ENCODE peak calls at places on chromosomes 3 and 15, in seven cellular contexts. B is GM23338, F is GM12878, O is HCT116, R is HepG2, C is SK-N-SH, H is K562. L is an unnamed sample.
A peak's percentile ranks its signal among the peaks of the same experiment; 100 is the strongest.

GRCh38 chr3:55746808-55747413 is 259.8 kb upstream of the WNT5A start:
- DNase-seq in B (no peak), H (no peak), O (no peak), R (no peak), C (peak; percentile 15), F (no peak), L (no peak)

GRCh38 chr3:24765399-24765798 is 270.7 kb upstream of the THRB start:
- DNase-seq in H (no peak), C (no peak), B (no peak), O (no peak), F (no peak), R (no peak), L (no peak)

GRCh38 chr3:19147905-19148767 is at the start of gene KCNH8:
- DNase-seq in H (peak; percentile 19), R (no peak), O (no peak), C (peak; percentile 81), F (no peak), B (peak; percentile 80), L (no peak)

GRCh38 chr15:25689592-25689991 is 173.5 kb downstream of the ATP10A start:
- DNase-seq in O (no peak), R (no peak), H (no peak), B (peak; percentile 64), C (no peak), F (no peak), L (no peak)

GRCh38 chr3:162147996-162148395 is 651.4 kb downstream of the OTOL1 start:
- DNase-seq in C (no peak), H (no peak), B (no peak), R (no peak), F (no peak), O (no peak), L (no peak)

GRCh38 chr15:76994971-76995945 is at the start of gene PSTPIP1:
- DNase-seq in F (no peak), B (no peak), H (no peak), C (peak; percentile 87), O (no peak), R (no peak), L (peak; percentile 67)

GRCh38 chr3:125116311-125117069 is 60.7 kb upstream of the HEG1 start:
- DNase-seq in F (no peak), H (no peak), C (no peak), O (no peak), R (no peak), B (no peak), L (no peak)

GRCh38 chr3:170992854-170993253 is 33.7 kb downstream of the SLC2A2 start:
- DNase-seq in H (no peak), R (no peak), F (no peak), O (no peak), B (no peak), C (no peak), L (no peak)

GRCh38 chr15:41281236-41281635 is 50.2 kb downstream of the CHP1 start:
- DNase-seq in O (no peak), F (no peak), B (no peak), H (no peak), R (peak; percentile 37), C (no peak), L (no peak)

GRCh38 chr15:65361708-65362459 is 15.9 kb downstream of the IGDCC3 start:
- DNase-seq in R (no peak), H (no peak), O (no peak), F (no peak), C (no peak), B (peak; percentile 81), L (no peak)

GRCh38 chr3:99128740-99129505 is 227.4 kb upstream of the DCBLD2 start:
- DNase-seq in O (peak; percentile 79), H (no peak), B (no peak), C (no peak), F (no peak), R (no peak), L (no peak)

GRCh38 chr3:64627471-64628321 is 60.1 kb downstream of the ADAMTS9 start:
- DNase-seq in R (peak; percentile 75), O (no peak), H (no peak), C (no peak), B (no peak), F (no peak), L (no peak)

GRCh38 chr3:194905696-194906095 is 220.0 kb downstream of the FAM43A start:
- DNase-seq in C (no peak), O (no peak), B (no peak), H (no peak), F (no peak), R (no peak), L (no peak)

GRCh38 chr3:136067211-136067610 is 101.7 kb downstream of the PPP2R3A start:
- DNase-seq in R (no peak), C (no peak), B (no peak), O (no peak), H (no peak), F (no peak), L (no peak)

GRCh38 chr3:105801397-105801796 is 67.4 kb downstream of the CBLB start:
- DNase-seq in F (peak; percentile 33), R (no peak), H (no peak), C (no peak), B (no peak), O (no peak), L (no peak)

GRCh38 chr3:150020527-150020926 is 49.8 kb upstream of the PFN2 start:
- DNase-seq in R (no peak), H (no peak), O (no peak), C (no peak), B (no peak), F (no peak), L (no peak)

GRCh38 chr3:183172051-183172639 is 9.6 kb upstream of the LAMP3 start:
- DNase-seq in F (no peak), H (no peak), R (no peak), C (no peak), B (peak; percentile 11), O (no peak), L (no peak)

GRCh38 chr3:119600732-119601131 is 3.0 kb downstream of the PLA1A start:
- DNase-seq in C (peak; percentile 44), F (peak; percentile 85), O (peak; percentile 10), H (peak; percentile 12), B (peak; percentile 76), R (no peak), L (peak; percentile 13)

GRCh38 chr3:193124861-193125260 is 116.2 kb upstream of the PLAAT1 start:
- DNase-seq in B (no peak), C (no peak), H (no peak), R (no peak), O (no peak), F (no peak), L (no peak)

GRCh38 chr15:94777037-94777436 is 545.7 kb downstream of the MCTP2 start:
- DNase-seq in C (no peak), H (no peak), B (no peak), F (no peak), O (no peak), R (no peak), L (no peak)
- TF ChIP-seq POLR2AphosphoS5 in C (no peak), H (no peak), B (no peak), F (no peak), O (no peak), R (no peak), L (no peak)

DNA sequence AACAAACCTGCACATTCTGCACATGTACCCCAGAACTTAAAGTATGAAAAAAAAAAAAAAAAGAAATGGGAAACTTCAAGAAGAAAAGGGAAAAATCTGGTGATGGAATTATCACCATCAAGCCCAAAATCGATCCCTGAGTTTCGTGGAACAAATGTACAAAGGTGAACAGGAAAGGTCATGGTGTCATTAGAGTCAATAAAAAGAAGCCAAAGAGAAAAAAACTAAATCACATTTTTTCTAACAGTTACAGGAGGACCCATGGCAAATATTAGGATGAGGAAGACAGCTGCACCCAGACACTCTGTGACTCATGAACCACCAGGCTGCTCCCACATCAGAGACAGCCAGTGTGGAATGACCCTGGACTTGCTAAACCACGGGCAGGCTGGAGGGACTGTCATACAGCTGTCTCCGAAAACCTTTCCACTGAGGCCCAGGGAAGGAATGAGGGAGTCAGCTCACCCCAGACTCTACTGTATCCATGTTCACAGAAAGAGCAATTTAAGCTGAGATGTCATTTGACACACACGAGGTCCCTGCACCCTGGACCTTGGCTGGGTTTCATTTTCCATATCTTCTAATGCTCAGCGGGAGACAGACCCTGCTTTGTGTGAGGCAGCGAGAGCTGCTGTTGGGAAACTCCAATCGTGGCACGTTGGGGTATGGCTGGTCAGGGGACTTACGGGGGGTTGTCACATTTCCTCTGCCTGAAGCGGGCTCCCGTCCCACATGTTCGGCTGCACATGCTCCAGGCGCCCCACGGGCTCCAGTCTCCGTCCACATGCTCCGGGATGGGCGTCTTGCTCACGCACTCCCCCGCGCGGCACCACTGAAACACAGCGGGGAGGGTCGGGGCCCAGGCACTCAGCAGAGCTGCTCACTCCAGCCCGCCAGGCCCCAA is 210.2 kb downstream of the ADAMTS17 start:
- DNase-seq in F (no peak), O (no peak), B (peak; percentile 37), C (no peak), R (peak; percentile 61), H (peak; percentile 78), L (no peak)
- TF ChIP-seq CTCF in F (no peak), O (no peak), B (peak; percentile 23), C (no peak), R (peak; percentile 87), H (peak; percentile 72), L (no peak)

DNA sequence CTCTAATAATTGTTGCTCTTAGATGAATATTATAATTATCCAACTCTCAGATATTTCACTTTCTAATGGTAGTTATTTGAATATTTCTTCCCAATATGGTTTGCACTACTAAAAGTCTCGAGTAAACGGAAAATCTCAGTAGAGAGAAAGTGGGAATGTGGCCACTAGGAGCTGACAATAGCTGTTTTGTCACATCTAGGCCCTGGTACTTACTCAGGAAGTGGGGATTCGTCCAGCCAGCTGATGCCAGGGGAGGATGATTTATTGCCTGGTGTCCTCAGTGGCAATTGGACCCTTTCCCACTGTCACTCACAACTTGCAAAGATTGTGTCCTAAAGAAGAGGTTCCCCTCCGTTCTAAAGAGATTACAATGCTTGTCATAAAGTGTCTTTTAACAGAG is 320.9 kb downstream of the MECOM start:
- DNase-seq in F (no peak), H (no peak), R (no peak), B (peak; percentile 34), O (no peak), C (no peak), L (no peak)
- TF ChIP-seq REST in F (no peak), H (no peak), R (no peak), B (no peak), O (no peak), C (no peak), L (no peak)

GRCh38 chr3:36937492-36937891 is 7.4 kb downstream of the TRANK1 start:
- DNase-seq in F (no peak), H (no peak), B (no peak), C (no peak), O (no peak), R (no peak), L (no peak)

GRCh38 chr3:36933540-36934296 is 11.1 kb downstream of the TRANK1 start:
- DNase-seq in C (no peak), O (no peak), R (no peak), B (no peak), F (no peak), H (no peak), L (no peak)

GRCh38 chr3:36928220-36928619 is 16.6 kb downstream of the TRANK1 start:
- DNase-seq in B (no peak), F (no peak), R (no peak), O (no peak), H (no peak), C (no peak), L (no peak)

DNA sequence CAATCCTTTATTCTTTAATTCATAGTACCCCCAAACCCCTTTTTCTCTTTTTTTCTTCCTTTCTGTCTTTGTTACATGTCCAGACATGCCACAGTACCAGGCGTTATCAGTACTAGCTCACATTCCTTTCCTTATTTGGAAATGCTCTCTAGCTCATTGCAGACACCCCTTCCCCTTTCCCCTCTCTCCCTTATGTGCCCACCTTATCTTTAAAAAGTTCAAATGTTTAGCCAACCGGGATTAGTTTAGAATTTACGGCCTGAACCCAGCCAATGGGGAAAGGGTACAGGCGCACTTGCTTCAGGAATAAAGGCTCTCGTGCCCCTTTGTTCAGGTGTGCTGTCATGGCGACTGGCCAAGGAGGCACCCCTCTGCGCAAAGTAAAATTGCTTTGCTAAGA is 11.9 kb downstream of the TRANK1 start:
- DNase-seq in B (peak; percentile 61), F (no peak), C (no peak), R (no peak), H (no peak), O (no peak), L (no peak)
- TF ChIP-seq POLR2AphosphoS5 in B (no peak), F (no peak), C (no peak), R (no peak), H (no peak), O (no peak), L (no peak)

L was measured in HL-60.